ENCODE peak calls at places on chromosomes 11 and 22, in nine cellular contexts. W, Z, N, H, L, R, Y, S and E are unnamed samples.

GRCh38 chr11:35553831-35554230 is 28.4 kb upstream of the PAMR1 start:
- DNase-seq in W (no peak), Z (no peak), N (peak), H (no peak), L (peak), R (no peak), Y (no peak), S (no peak), E (no peak)

GRCh38 chr11:133918606-133919260 is 38.0 kb downstream of the IGSF9B start:
- DNase-seq in W (no peak), Z (no peak), N (no peak), H (no peak), L (no peak), R (no peak), Y (no peak), S (no peak), E (no peak)

GRCh38 chr11:65793625-65794400 is 7.0 kb downstream of the OVOL1 start:
- DNase-seq in W (no peak), Z (no peak), N (no peak), H (no peak), L (no peak), R (no peak), Y (no peak), S (no peak), E (no peak)

GRCh38 chr22:47448231-47449035 is 686.0 kb downstream of the TBC1D22A start:
- DNase-seq in W (no peak), Z (no peak), N (no peak), H (no peak), L (no peak), R (no peak), Y (no peak), S (no peak), E (no peak)

GRCh38 chr11:40037005-40037404 is 1422.4 kb downstream of the LRRC4C start:
- DNase-seq in W (no peak), Z (no peak), N (no peak), H (no peak), L (no peak), R (no peak), Y (no peak), S (no peak), E (no peak)

GRCh38 chr11:78025378-78025777 is 2.3 kb upstream of the KCTD14 start:
- DNase-seq in W (no peak), Z (no peak), N (no peak), H (no peak), L (no peak), R (no peak), Y (no peak), S (no peak), E (no peak)

GRCh38 chr11:106381895-106382294 is 304.4 kb downstream of the AASDHPPT start:
- DNase-seq in W (no peak), Z (no peak), N (no peak), H (no peak), L (no peak), R (no peak), Y (no peak), S (no peak), E (no peak)

GRCh38 chr22:41352058-41352457 is 29.7 kb upstream of the TEF start:
- DNase-seq in W (no peak), Z (no peak), N (peak), H (peak), L (peak), R (no peak), Y (no peak), S (peak), E (no peak)

GRCh38 chr22:37618072-37618656 is 9.5 kb downstream of the GGA1 start:
- DNase-seq in W (no peak), Z (no peak), N (no peak), H (no peak), L (no peak), R (no peak), Y (no peak), S (peak), E (no peak)

GRCh38 chr22:46402505-46402904 is 67.0 kb downstream of the TRMU start:
- DNase-seq in W (no peak), Z (no peak), N (no peak), H (no peak), L (no peak), R (no peak), Y (no peak), S (no peak), E (no peak)

GRCh38 chr22:41180926-41181325 is 24.2 kb upstream of the L3MBTL2 start:
- DNase-seq in W (no peak), Z (no peak), N (no peak), H (no peak), L (no peak), R (no peak), Y (no peak), S (no peak), E (no peak)

GRCh38 chr11:73747762-73748161 is 13.1 kb downstream of the RAB6A start:
- DNase-seq in W (no peak), Z (no peak), N (no peak), H (no peak), L (no peak), R (no peak), Y (no peak), S (no peak), E (no peak)

GRCh38 chr22:19687561-19688300 is 26.6 kb upstream of the SEPTIN5 start:
- DNase-seq in W (no peak), Z (no peak), N (no peak), H (no peak), L (no peak), R (no peak), Y (no peak), S (no peak), E (no peak)

GRCh38 chr11:22785251-22785650 is 44.4 kb downstream of the SVIP start:
- DNase-seq in W (no peak), Z (no peak), N (no peak), H (peak), L (no peak), R (no peak), Y (no peak), S (no peak), E (no peak)

GRCh38 chr22:40189979-40190378 is 12.3 kb downstream of the TNRC6B start:
- DNase-seq in W (no peak), Z (no peak), N (no peak), H (no peak), L (no peak), R (no peak), Y (no peak), S (no peak), E (no peak)

GRCh38 chr11:117706322-117706814 is 90.6 kb downstream of the DSCAML1 start:
- DNase-seq in W (no peak), Z (no peak), N (no peak), H (no peak), L (no peak), R (no peak), Y (no peak), S (no peak), E (no peak)

GRCh38 chr11:65868076-65868667 is 4.4 kb downstream of the EFEMP2 start:
- DNase-seq in W (no peak), Z (no peak), N (no peak), H (no peak), L (no peak), R (no peak), Y (no peak), S (peak), E (no peak)

GRCh38 chr11:36361472-36361871 is 65.4 kb downstream of the PRR5L start:
- DNase-seq in W (no peak), Z (no peak), N (no peak), H (no peak), L (no peak), R (no peak), Y (no peak), S (no peak), E (no peak)

GRCh38 chr11:3853935-3854659 is 1.4 kb upstream of the STIM1 start:
- DNase-seq in W (no peak), Z (no peak), N (no peak), H (no peak), L (no peak), R (no peak), Y (no peak), S (peak), E (no peak)

GRCh38 chr11:77560605-77561004 is 29.1 kb upstream of the AQP11 start:
- DNase-seq in W (no peak), Z (no peak), N (peak), H (no peak), L (peak), R (no peak), Y (no peak), S (no peak), E (no peak)

GRCh38 chr22:33853200-33854097 is 66.8 kb downstream of the LARGE1 start:
- DNase-seq in W (no peak), Z (peak), N (peak), H (peak), L (peak), R (peak), Y (no peak), S (peak), E (no peak)

GRCh38 chr11:88701816-88702215 is 364.0 kb downstream of the GRM5 start:
- DNase-seq in W (no peak), Z (no peak), N (no peak), H (peak), L (no peak), R (no peak), Y (no peak), S (no peak), E (no peak)

GRCh38 chr11:71151561-71151960 is 100.8 kb downstream of the SHANK2 start:
- DNase-seq in W (no peak), Z (no peak), N (no peak), H (no peak), L (no peak), R (no peak), Y (no peak), S (peak), E (no peak)

GRCh38 chr11:110200836-110201235 is 95.6 kb downstream of the RDX start:
- DNase-seq in W (no peak), Z (no peak), N (no peak), H (no peak), L (no peak), R (no peak), Y (no peak), S (no peak), E (no peak)

GRCh38 chr11:76578655-76579046 is 91.9 kb downstream of the LRRC32 start:
- DNase-seq in W (no peak), Z (no peak), N (peak), H (peak), L (no peak), R (peak), Y (no peak), S (no peak), E (no peak)